ENCODE peak calls at places on chromosomes 1 and 21, in four cellular contexts. One of them, this sample, is unnamed.

GRCh38 chr1:240646861-240647260 is 34.9 kb upstream of the GREM2 start:
- DNase-seq in activated CD4-positive, alpha-beta T cell treated with anti-CD3 and anti-CD28 coated beads, Interleukin-2, amount 50 U/mL, for 1 hour: no peak
- DNase-seq in NCI-H774: no peak
- DNase-seq in T-helper 1 cell: no peak
- DNase-seq in this sample: no peak

GRCh38 chr1:226799634-226800281 is 60.7 kb upstream of the ITPKB start:
- DNase-seq in activated CD4-positive, alpha-beta T cell treated with anti-CD3 and anti-CD28 coated beads, Interleukin-2, amount 50 U/mL, for 1 hour: no peak
- DNase-seq in NCI-H774: no peak
- DNase-seq in T-helper 1 cell: no peak
- DNase-seq in this sample: no peak

GRCh38 chr21:45981154-45981606 is 390 bp upstream of the COL6A1 start:
- DNase-seq in activated CD4-positive, alpha-beta T cell treated with anti-CD3 and anti-CD28 coated beads, Interleukin-2, amount 50 U/mL, for 1 hour: peak
- DNase-seq in NCI-H774: no peak
- DNase-seq in T-helper 1 cell: peak
- DNase-seq in this sample: peak

GRCh38 chr1:113168946-113169345 is 95.9 kb downstream of the LRIG2 start:
- DNase-seq in activated CD4-positive, alpha-beta T cell treated with anti-CD3 and anti-CD28 coated beads, Interleukin-2, amount 50 U/mL, for 1 hour: no peak
- DNase-seq in NCI-H774: no peak
- DNase-seq in T-helper 1 cell: no peak
- DNase-seq in this sample: no peak

GRCh38 chr1:119140177-119141019 is at the start of gene WARS2:
- DNase-seq in activated CD4-positive, alpha-beta T cell treated with anti-CD3 and anti-CD28 coated beads, Interleukin-2, amount 50 U/mL, for 1 hour: peak
- DNase-seq in NCI-H774: peak
- DNase-seq in T-helper 1 cell: peak
- DNase-seq in this sample: peak

GRCh38 chr1:235074335-235075120 is 54.1 kb downstream of the TOMM20 start:
- DNase-seq in activated CD4-positive, alpha-beta T cell treated with anti-CD3 and anti-CD28 coated beads, Interleukin-2, amount 50 U/mL, for 1 hour: peak
- DNase-seq in NCI-H774: peak
- DNase-seq in T-helper 1 cell: peak
- DNase-seq in this sample: no peak

GRCh38 chr1:226640288-226640687 is 91.7 kb downstream of the STUM start:
- DNase-seq in activated CD4-positive, alpha-beta T cell treated with anti-CD3 and anti-CD28 coated beads, Interleukin-2, amount 50 U/mL, for 1 hour: no peak
- DNase-seq in NCI-H774: no peak
- DNase-seq in T-helper 1 cell: no peak
- DNase-seq in this sample: peak

GRCh38 chr1:1124508-1124785 is 8.6 kb upstream of the C1orf159 start:
- DNase-seq in activated CD4-positive, alpha-beta T cell treated with anti-CD3 and anti-CD28 coated beads, Interleukin-2, amount 50 U/mL, for 1 hour: no peak
- DNase-seq in NCI-H774: no peak
- DNase-seq in T-helper 1 cell: no peak
- DNase-seq in this sample: peak

GRCh38 chr1:155934933-155935590 is 849 bp upstream of the KHDC4 start:
- DNase-seq in activated CD4-positive, alpha-beta T cell treated with anti-CD3 and anti-CD28 coated beads, Interleukin-2, amount 50 U/mL, for 1 hour: no peak
- DNase-seq in NCI-H774: no peak
- DNase-seq in T-helper 1 cell: no peak
- DNase-seq in this sample: no peak

GRCh38 chr1:38029725-38030511 is 16.7 kb downstream of the POU3F1 start:
- DNase-seq in activated CD4-positive, alpha-beta T cell treated with anti-CD3 and anti-CD28 coated beads, Interleukin-2, amount 50 U/mL, for 1 hour: no peak
- DNase-seq in NCI-H774: no peak
- DNase-seq in T-helper 1 cell: peak
- DNase-seq in this sample: no peak